ENCODE peak calls at places on chromosomes 2 and 18, in four cellular contexts. T is NCI-H446 treated with DMSO at 0.1 percent for 48 hours; V is stimulated activated CD4-positive, alpha-beta T cell treated with anti-CD3 and anti-CD28 coated beads, Interleukin-1b, Interleukin-23, amount 100 ng/mL, for 4 hours; E is fibroblast of lung. C is an unnamed sample.

GRCh38 chr2:144596074-144596871 is 76.4 kb upstream of the ZEB2 start:
- DNase-seq in V (no peak), E (peak; percentile 72), T (no peak), C (peak; percentile 75)

GRCh38 chr2:88451647-88452150 is 794 bp downstream of the FOXI3 start:
- DNase-seq in V (peak; percentile 11), E (no peak), T (no peak), C (no peak)

GRCh38 chr2:37119182-37119581 is 34.9 kb downstream of the GPATCH11 start:
- DNase-seq in V (no peak), T (no peak), E (no peak), C (no peak)

GRCh38 chr2:215805493-215805892 is 207.9 kb downstream of the MREG start:
- DNase-seq in T (no peak), E (no peak), V (no peak), C (no peak)

GRCh38 chr2:169038338-169038757 is 7.2 kb upstream of the ABCB11 start:
- DNase-seq in E (peak; percentile 72), T (no peak), V (no peak), C (peak; percentile 78)

GRCh38 chr2:56325661-56326345 is 142.0 kb downstream of the CCDC85A start:
- DNase-seq in T (no peak), V (no peak), E (no peak), C (no peak)

GRCh38 chr18:51630706-51631105 is 433.2 kb upstream of the MEX3C start:
- DNase-seq in V (no peak), T (no peak), E (no peak), C (no peak)

GRCh38 chr18:55502346-55502710 is 85.7 kb downstream of the TCF4 start:
- DNase-seq in E (peak; percentile 64), V (no peak), T (no peak), C (no peak)

GRCh38 chr2:38496927-38497669 is 105.6 kb downstream of the HNRNPLL start:
- DNase-seq in T (no peak), V (no peak), E (no peak), C (no peak)

GRCh38 chr2:232698552-232699091 is 1.5 kb downstream of the GIGYF2 start:
- DNase-seq in V (no peak), E (no peak), T (no peak), C (no peak)

GRCh38 chr2:174023591-174024523 is 58.7 kb upstream of the SP3 start:
- DNase-seq in T (no peak), E (peak; percentile 96), V (no peak), C (peak; percentile 84)

GRCh38 chr2:231129216-231129615 is 4.4 kb upstream of the HTR2B start:
- DNase-seq in E (no peak), V (no peak), T (no peak), C (no peak)

GRCh38 chr18:12312936-12313335 is 4.9 kb downstream of the TUBB6 start:
- DNase-seq in T (no peak), V (no peak), E (no peak), C (no peak)

GRCh38 chr18:3252843-3253242 is 5.2 kb downstream of the MYL12A start:
- DNase-seq in V (no peak), T (no peak), E (no peak), C (no peak)

GRCh38 chr2:157324331-157324843 is 1.2 kb downstream of the ERMN start:
- DNase-seq in V (no peak), T (no peak), E (peak; percentile 29), C (no peak)

GRCh38 chr2:64186698-64187605 is 42.7 kb upstream of the PELI1 start:
- DNase-seq in V (no peak), T (no peak), E (no peak), C (peak; percentile 10)

GRCh38 chr2:95281071-95281470 is 6.8 kb downstream of the PROM2 start:
- DNase-seq in T (no peak), V (no peak), E (no peak), C (no peak)

GRCh38 chr2:109372614-109373013 is 241.2 kb downstream of the SEPTIN10 start:
- DNase-seq in V (no peak), E (no peak), T (no peak), C (no peak)

GRCh38 chr2:94979406-94980375 is 45.8 kb upstream of the MAL start:
- DNase-seq in V (no peak), T (no peak), E (no peak), C (no peak)

GRCh38 chr2:95362486-95362885 is 40.0 kb upstream of the FAHD2A start:
- DNase-seq in V (no peak), T (no peak), E (no peak), C (no peak)

GRCh38 chr2:222888716-222889115 is 27.9 kb downstream of the ACSL3 start:
- DNase-seq in V (no peak), T (no peak), E (no peak), C (no peak)

GRCh38 chr2:74436804-74437695 is 4.7 kb downstream of the RTKN start:
- DNase-seq in E (no peak), T (no peak), V (no peak), C (no peak)

GRCh38 chr2:881204-881918 is 69.3 kb upstream of the SNTG2 start:
- DNase-seq in V (no peak), E (no peak), T (no peak), C (no peak)

GRCh38 chr2:216371756-216372702 is at the start of gene MARCHF4:
- DNase-seq in T (peak; percentile 46), E (peak; percentile 87), V (peak; percentile 61), C (peak; percentile 88)

GRCh38 chr2:33384562-33384961 is 91.9 kb upstream of the RASGRP3 start:
- DNase-seq in V (no peak), E (no peak), T (no peak), C (no peak)

GRCh38 chr18:42915240-42915791 is 200.2 kb downstream of the RIT2 start:
- DNase-seq in T (peak; percentile 15), V (no peak), E (peak; percentile 6), C (no peak)

GRCh38 chr18:79486356-79487197 is 90.8 kb downstream of the NFATC1 start:
- DNase-seq in E (no peak), T (no peak), V (no peak), C (no peak)

GRCh38 chr2:71453404-71454220 is at the start of gene DYSF:
- DNase-seq in E (peak; percentile 48), V (no peak), T (no peak), C (no peak)

GRCh38 chr2:112679484-112679883 is 33.7 kb downstream of the SLC20A1 start:
- DNase-seq in E (peak; percentile 43), T (peak; percentile 84), V (no peak), C (no peak)

GRCh38 chr2:74919827-74920226 is 38.6 kb upstream of the POLE4 start:
- DNase-seq in E (peak; percentile 31), T (peak; percentile 16), V (peak; percentile 73), C (peak; percentile 19)

GRCh38 chr2:172931256-172931894 is 144.3 kb upstream of the MAP3K20 start:
- DNase-seq in E (peak; percentile 88), T (peak; percentile 12), V (no peak), C (peak; percentile 25)

GRCh38 chr2:15427987-15428386 is 133.1 kb downstream of the NBAS start:
- DNase-seq in T (no peak), V (no peak), E (no peak), C (no peak)